ENCODE peak calls at places on chromosome 1, in nine cellular contexts. P is HCT116, S is fibroblast of pulmonary artery, Z is AG10803, D is fibroblast of mammary gland, K is left lung, J is cardiac muscle cell, B is suprapubic skin, L is MM.1S. X is an unnamed sample.

GRCh38 chr1:167492509-167492910 is 25.8 kb downstream of the CD247 start:
- DNase-seq in P (no peak), K (no peak), S (no peak), Z (no peak), B (no peak), L (no peak), J (no peak), D (no peak), X (no peak)

GRCh38 chr1:78737241-78737640 is 87.6 kb downstream of the IFI44 start:
- DNase-seq in D (no peak), Z (no peak), K (no peak), B (no peak), S (no peak), J (no peak), L (no peak), P (no peak), X (no peak)

GRCh38 chr1:111507411-111508201 is 4.2 kb upstream of the ADORA3 start:
- DNase-seq in J (peak), S (peak), K (peak), Z (peak), L (peak), P (no peak), B (peak), D (peak), X (peak)

GRCh38 chr1:113818585-113818984 is 6.3 kb upstream of the RSBN1 start:
- DNase-seq in L (no peak), Z (no peak), K (no peak), B (no peak), S (no peak), J (no peak), D (no peak), P (no peak), X (no peak)

GRCh38 chr1:47390843-47391242 is 25.2 kb upstream of the FOXE3 start:
- DNase-seq in K (no peak), Z (no peak), D (no peak), S (no peak), P (no peak), B (no peak), J (no peak), L (no peak), X (no peak)

GRCh38 chr1:234987415-234988159 is 141.1 kb downstream of the TOMM20 start:
- DNase-seq in L (no peak), S (peak), B (peak), K (peak), J (peak), P (no peak), D (peak), Z (peak), X (no peak)

GRCh38 chr1:238980053-238980452 is 406.3 kb upstream of the CHRM3 start:
- DNase-seq in S (no peak), K (no peak), J (no peak), Z (no peak), L (no peak), P (no peak), B (no peak), D (no peak), X (no peak)

GRCh38 chr1:200224315-200224714 is 185.5 kb downstream of the ZNF281 start:
- DNase-seq in B (no peak), S (peak), J (no peak), D (peak), Z (peak), K (no peak), L (no peak), P (no peak), X (no peak)

GRCh38 chr1:151399890-151400235 is 490 bp downstream of the PSMB4 start:
- DNase-seq in L (peak), K (no peak), J (peak), P (no peak), B (peak), Z (peak), D (peak), S (peak), X (no peak)

GRCh38 chr1:55081188-55081904 is 42.0 kb downstream of the PCSK9 start:
- DNase-seq in L (no peak), S (peak), J (no peak), P (no peak), K (no peak), D (peak), B (no peak), Z (peak), X (no peak)

GRCh38 chr1:13702425-13703127 is 2.6 kb downstream of the PRDM2 start:
- DNase-seq in B (no peak), P (no peak), J (no peak), K (no peak), S (no peak), L (no peak), D (no peak), Z (no peak), X (no peak)
- H3K4me3 ChIP-seq in B (no peak), P (no peak), J (no peak), K (no peak), S (no peak), L (no peak), D (no peak), Z (no peak), X (no peak)

DNA sequence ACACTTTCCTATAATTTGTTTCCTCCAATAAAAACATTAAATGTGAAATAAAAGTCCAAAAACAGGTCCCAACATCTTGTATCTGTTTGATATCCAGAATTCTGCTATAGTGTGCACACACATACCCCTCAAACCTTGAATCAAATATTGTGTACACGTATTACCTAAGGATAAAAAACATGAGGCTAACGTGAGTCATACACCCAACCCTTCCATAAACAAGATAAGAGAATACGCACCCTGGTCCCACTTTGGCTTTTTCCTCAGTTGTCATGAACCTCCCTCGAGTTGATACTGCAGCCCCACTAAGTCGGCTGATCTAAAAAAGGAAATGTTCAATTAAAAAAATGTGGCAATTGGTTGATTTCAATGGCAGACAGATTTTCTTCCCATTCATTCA is 5.2 kb downstream of the KHDC4 start:
- DNase-seq in D (no peak), K (no peak), J (no peak), S (peak), L (no peak), Z (no peak), P (no peak), B (no peak), X (no peak)
- H3K4me3 ChIP-seq in D (no peak), K (no peak), J (no peak), S (no peak), L (no peak), Z (no peak), P (no peak), B (no peak), X (no peak)

GRCh38 chr1:182185147-182185546 is 123.6 kb upstream of the ZNF648 start:
- DNase-seq in J (no peak), D (no peak), L (no peak), B (no peak), S (no peak), K (no peak), Z (no peak), P (no peak), X (no peak)

GRCh38 chr1:182186757-182187146 is 125.2 kb upstream of the ZNF648 start:
- DNase-seq in L (no peak), S (no peak), K (no peak), Z (no peak), J (no peak), B (no peak), D (no peak), P (no peak), X (no peak)

GRCh38 chr1:182189535-182190066 is 128.1 kb upstream of the ZNF648 start:
- DNase-seq in P (no peak), D (peak), J (no peak), L (no peak), B (no peak), S (no peak), K (no peak), Z (peak), X (no peak)

GRCh38 chr1:182183606-182184005 is 122.1 kb upstream of the ZNF648 start:
- DNase-seq in K (no peak), P (no peak), B (no peak), D (no peak), Z (no peak), L (no peak), J (no peak), S (no peak), X (no peak)

DNA sequence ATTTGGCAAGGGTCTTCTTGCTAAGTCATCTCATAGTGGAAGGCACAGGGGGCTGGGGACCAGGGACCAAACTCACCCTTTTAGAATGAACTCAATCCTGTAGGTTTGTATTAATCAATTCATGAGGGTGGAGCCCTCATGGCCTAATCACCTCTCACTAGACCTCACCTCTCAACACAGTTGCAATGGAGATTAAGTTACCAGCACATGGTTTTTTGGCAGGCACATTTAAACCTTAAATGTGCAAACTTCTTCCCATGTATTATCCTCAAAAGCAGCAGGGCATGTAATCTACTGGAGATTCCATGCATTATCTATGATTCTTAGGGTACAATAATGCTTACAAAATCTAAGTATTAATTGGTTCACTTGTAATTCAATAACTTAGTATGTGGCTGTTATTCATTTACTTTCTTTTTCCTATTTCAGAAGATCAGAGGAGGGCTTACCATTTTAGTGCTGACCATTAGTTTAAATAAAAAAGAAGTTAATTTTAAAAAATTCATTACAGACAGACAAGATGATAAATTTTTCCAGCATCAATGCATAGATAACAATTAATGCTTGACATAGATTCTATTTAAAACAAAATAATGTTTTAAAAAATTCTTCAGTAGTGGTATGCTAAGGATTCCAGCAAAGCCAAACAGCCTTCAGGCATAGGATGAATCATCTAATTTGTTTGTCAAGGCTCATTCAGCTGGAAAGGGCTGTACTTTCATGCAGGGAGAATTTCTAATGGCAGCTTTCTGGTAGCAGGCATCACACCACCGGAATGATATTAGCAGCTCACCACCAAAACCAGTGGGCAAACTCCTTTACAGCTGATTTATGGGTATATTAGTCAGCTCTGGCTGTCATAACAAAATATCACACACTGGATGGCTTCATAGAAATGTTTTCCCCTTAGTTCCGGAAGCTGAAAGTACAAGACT is 124.6 kb upstream of the ZNF648 start:
- DNase-seq in K (no peak), S (no peak), B (no peak), P (peak), J (no peak), L (no peak), Z (peak), D (peak), X (no peak)
- H3K4me3 ChIP-seq in K (no peak), S (no peak), B (no peak), P (no peak), J (no peak), L (no peak), Z (no peak), D (no peak), X (no peak)

DNA sequence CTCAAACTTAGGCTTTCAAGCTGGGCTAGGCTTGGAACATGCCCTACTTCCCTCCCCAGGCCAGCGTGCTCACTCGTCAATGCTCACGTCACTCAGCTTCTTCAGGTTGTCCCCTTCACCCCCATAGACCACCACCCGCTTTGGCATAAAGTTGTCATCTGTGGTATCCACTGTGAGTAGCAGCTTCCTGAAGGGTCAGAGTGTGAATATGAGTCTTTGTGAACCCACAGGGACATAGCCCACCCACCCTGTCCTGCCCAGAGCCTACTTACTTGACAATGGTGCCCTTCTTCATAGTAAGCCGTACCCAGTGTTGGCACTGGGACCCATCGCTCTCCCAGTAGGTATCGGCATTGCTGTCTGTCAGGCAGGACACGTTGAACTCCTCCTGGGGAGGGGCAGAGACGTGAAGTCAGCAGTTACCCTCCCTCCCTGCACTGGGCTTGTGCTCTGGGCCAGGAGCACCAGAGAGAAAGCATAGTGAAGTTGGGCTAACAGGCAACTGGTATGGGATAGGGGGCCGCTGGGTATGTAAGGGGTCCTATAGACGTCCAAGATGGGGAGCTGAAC is 1.7 kb downstream of the HECTD3 start:
- DNase-seq in J (no peak), B (no peak), Z (no peak), L (no peak), K (no peak), D (no peak), S (no peak), P (no peak), X (no peak)
- H3K4me3 ChIP-seq in J (no peak), B (peak), Z (peak), L (no peak), K (no peak), D (no peak), S (no peak), P (no peak), X (no peak)

GRCh38 chr1:162023181-162023546 is 505 bp downstream of the OLFML2B start:
- DNase-seq in P (no peak), Z (no peak), D (no peak), K (no peak), L (no peak), J (no peak), S (no peak), B (no peak), X (no peak)
- H3K4me3 ChIP-seq in P (peak), Z (peak), D (peak), K (peak), L (peak), J (peak), S (peak), B (peak), X (peak)